ENCODE peak calls at places on chromosome 21, in four cellular contexts. P is tibial nerve, T is astrocyte, N is AG10803. A is an unnamed sample.

GRCh38 chr21:42336065-42336464 is 14.7 kb downstream of the TFF2 start:
- DNase-seq in N (no peak), P (no peak), T (no peak), A (peak; percentile 2)

GRCh38 chr21:8989883-8990325 is 1531.5 kb upstream of the TPTE start:
- DNase-seq in N (no peak), T (peak; percentile 57), P (no peak), A (no peak)

GRCh38 chr21:31265293-31265692 is 78.8 kb downstream of the TIAM1 start:
- DNase-seq in T (no peak), P (no peak), N (no peak), A (no peak)

GRCh38 chr21:46626536-46627302 is 8.8 kb upstream of the PRMT2 start:
- DNase-seq in N (no peak), P (no peak), T (no peak), A (no peak)

GRCh38 chr21:33230518-33231324 is 983 bp downstream of the IFNAR2 start:
- DNase-seq in P (no peak), T (peak; percentile 56), N (peak; percentile 61), A (peak; percentile 54)

GRCh38 chr21:26835027-26835713 is 10.0 kb downstream of the ADAMTS1 start:
- DNase-seq in P (no peak), N (peak; percentile 85), T (peak; percentile 77), A (peak; percentile 60)

GRCh38 chr21:42403611-42404231 is at the start of gene UBASH3A:
- DNase-seq in N (no peak), T (no peak), P (no peak), A (no peak)

GRCh38 chr21:32463889-32464300 is 51.4 kb downstream of the EVA1C start:
- DNase-seq in N (peak; percentile 81), P (no peak), T (peak; percentile 98), A (peak; percentile 93)

GRCh38 chr21:33443174-33443573 is 36.6 kb downstream of the TMEM50B start:
- DNase-seq in N (no peak), T (no peak), P (no peak), A (no peak)

GRCh38 chr21:42621166-42621827 is 32.1 kb upstream of the PDE9A start:
- DNase-seq in P (no peak), N (no peak), T (no peak), A (no peak)

GRCh38 chr21:18244721-18245486 is at the start of gene CHODL:
- DNase-seq in N (no peak), P (no peak), T (no peak), A (no peak)
- H3K4me3 ChIP-seq in N (no peak within 1 kb of the TSS), P (peak within 1 kb of the TSS; percentile 24), T (peak within 1 kb of the TSS; percentile 39), A (peak within 1 kb of the TSS; percentile 6)

GRCh38 chr21:28521932-28522826 is 470.5 kb downstream of the LTN1 start:
- DNase-seq in N (peak; percentile 75), T (no peak), P (no peak), A (peak; percentile 47)

GRCh38 chr21:28518620-28519019 is 474.1 kb downstream of the LTN1 start:
- DNase-seq in N (no peak), P (no peak), T (no peak), A (no peak)

GRCh38 chr21:28516011-28516410 is 476.7 kb downstream of the LTN1 start:
- DNase-seq in T (no peak), P (no peak), N (peak; percentile 66), A (no peak)

GRCh38 chr21:28513450-28513849 is 479.2 kb downstream of the LTN1 start:
- DNase-seq in T (peak; percentile 29), N (no peak), P (no peak), A (no peak)

DNA sequence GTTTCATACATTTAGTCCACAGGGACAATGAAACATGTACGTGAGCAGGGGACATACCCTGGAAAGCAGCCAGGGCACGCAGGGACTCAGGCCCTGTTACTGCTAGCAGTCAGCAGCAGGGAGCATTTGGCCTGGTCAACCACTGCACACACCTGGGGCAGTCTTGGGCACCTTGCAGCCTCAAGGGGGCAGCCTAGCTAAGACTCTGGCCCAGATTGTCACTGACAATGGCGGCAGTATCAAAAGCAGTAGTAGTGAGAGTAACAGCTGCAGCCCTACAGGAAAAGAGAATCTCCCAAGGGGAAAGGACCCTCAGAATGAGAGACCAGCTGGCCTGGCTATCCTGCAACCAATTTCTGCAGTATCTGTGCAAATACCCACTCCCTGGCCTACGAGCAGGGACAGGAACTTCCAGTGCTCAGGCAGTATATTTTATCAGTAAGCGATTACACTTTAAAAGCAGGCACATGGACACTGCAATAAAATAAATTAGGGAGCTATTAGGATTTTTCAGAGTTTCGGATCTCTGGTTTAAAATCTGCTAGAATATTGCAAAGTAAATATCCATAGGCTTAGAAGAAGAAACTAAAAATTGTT is 475.6 kb downstream of the LTN1 start:
- DNase-seq in P (peak; percentile 33), T (peak; percentile 26), N (no peak), A (peak; percentile 22)
- TF ChIP-seq CTCF in P (peak; percentile 47), T (peak; percentile 52), N (no peak), A (peak; percentile 89)

DNA sequence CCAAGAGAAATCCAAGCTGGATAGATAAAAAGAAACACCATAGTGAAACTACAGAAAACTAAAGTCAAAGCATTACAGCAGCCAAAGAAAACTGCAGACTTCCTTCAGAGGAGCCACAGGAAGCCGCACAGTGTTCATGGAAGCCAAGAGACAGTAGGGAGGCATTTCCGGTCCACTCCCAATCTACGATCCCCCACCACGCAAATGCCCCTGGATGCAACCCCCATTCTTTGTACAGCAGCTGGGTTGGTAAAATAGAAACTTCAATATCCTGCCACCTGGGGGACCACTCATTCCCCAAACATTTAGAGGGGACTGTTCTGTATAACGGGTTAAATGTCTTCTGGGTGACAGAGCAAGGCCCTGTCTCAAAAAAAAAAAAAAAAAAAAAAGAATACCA is 43.9 kb upstream of the TSPEAR start:
- DNase-seq in N (no peak), P (no peak), T (no peak), A (peak; percentile 50)
- H3K4me3 ChIP-seq in N (no peak overlapping the region), P (no peak overlapping the region), T (no peak overlapping the region), A (no peak overlapping the region)

DNA sequence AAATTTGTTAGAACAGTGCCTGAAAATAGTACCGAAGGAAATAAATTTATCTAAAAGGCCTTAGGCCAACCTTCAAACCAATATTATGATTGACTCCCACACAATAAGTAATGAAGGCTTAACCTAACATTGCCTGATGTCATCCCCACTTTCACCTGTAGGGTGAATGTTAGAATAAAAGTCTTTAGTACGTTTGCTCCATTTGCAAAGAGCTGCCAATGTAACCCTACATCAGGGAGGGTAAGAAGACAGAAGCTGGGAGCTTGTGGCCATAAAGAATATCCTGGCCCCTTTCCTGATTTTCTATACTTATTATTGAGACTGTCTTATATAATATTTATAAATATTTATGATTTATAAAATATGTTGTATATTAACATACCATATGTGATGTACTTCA is 661.8 kb upstream of the CXADR start:
- DNase-seq in P (no peak), N (no peak), T (no peak), A (no peak)
- TF ChIP-seq CTCF in P (no peak), N (no peak), T (no peak), A (no peak)

GRCh38 chr21:45290948-45291612 is 3.4 kb upstream of the POFUT2 start:
- DNase-seq in P (no peak), T (peak; percentile 71), N (peak; percentile 64), A (peak; percentile 53)

GRCh38 chr21:45293726-45294401 is 6.2 kb upstream of the POFUT2 start:
- DNase-seq in N (peak; percentile 13), T (no peak), P (no peak), A (no peak)

GRCh38 chr21:45291613-45292398 is 4.1 kb upstream of the POFUT2 start:
- DNase-seq in N (no peak), T (no peak), P (no peak), A (no peak)

GRCh38 chr21:45293214-45293725 is 5.6 kb upstream of the POFUT2 start:
- DNase-seq in N (peak; percentile 48), T (no peak), P (no peak), A (peak; percentile 49)

GRCh38 chr21:45292399-45293213 is 4.9 kb upstream of the POFUT2 start:
- DNase-seq in N (peak; percentile 81), P (peak; percentile 80), T (peak; percentile 57), A (peak; percentile 79)
- H3K4me3 ChIP-seq in N (no peak overlapping the region), P (no peak overlapping the region), T (no peak overlapping the region), A (no peak overlapping the region)

DNA sequence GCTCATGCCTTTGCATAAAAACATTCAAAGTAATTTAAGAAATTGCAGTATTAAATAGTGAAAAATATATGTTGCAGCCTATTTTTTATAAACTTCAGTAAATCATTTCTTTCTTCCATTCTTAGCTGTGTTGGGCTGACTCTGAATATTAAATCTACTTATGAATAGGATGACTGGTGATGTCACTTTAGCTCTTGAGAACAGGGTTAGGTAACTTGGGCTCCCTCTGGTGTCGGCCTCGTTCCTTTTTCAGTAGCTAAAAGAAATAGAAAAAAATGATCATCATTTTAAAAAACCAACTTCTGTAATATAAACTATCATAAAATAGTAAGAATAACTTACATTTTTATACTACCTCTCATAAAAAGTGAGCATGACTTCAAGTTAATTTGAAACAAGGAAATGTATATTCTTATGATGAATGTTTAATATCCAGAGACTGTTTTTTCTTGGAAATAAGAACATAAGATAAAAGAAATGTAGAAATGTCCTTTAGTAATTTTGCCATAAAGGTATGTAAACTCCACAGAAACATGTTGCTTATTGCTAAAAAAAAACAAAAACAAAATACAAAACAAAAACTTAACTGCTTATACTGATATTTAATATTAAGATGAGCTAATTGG is 26.8 kb upstream of the NCAM2 start:
- DNase-seq in P (peak; percentile 58), T (peak; percentile 39), N (peak; percentile 44), A (peak; percentile 57)
- TF ChIP-seq CTCF in P (peak; percentile 55), T (peak; percentile 54), N (peak; percentile 52), A (peak; percentile 75)

GRCh38 chr21:16070207-16070651 is 340.4 kb downstream of the USP25 start:
- DNase-seq in P (no peak), N (peak; percentile 59), T (peak; percentile 75), A (no peak)
- H3K4me3 ChIP-seq in P (peak overlapping the region; percentile 24), N (peak overlapping the region; percentile 61), T (peak overlapping the region; percentile 71), A (no peak overlapping the region)

DNA sequence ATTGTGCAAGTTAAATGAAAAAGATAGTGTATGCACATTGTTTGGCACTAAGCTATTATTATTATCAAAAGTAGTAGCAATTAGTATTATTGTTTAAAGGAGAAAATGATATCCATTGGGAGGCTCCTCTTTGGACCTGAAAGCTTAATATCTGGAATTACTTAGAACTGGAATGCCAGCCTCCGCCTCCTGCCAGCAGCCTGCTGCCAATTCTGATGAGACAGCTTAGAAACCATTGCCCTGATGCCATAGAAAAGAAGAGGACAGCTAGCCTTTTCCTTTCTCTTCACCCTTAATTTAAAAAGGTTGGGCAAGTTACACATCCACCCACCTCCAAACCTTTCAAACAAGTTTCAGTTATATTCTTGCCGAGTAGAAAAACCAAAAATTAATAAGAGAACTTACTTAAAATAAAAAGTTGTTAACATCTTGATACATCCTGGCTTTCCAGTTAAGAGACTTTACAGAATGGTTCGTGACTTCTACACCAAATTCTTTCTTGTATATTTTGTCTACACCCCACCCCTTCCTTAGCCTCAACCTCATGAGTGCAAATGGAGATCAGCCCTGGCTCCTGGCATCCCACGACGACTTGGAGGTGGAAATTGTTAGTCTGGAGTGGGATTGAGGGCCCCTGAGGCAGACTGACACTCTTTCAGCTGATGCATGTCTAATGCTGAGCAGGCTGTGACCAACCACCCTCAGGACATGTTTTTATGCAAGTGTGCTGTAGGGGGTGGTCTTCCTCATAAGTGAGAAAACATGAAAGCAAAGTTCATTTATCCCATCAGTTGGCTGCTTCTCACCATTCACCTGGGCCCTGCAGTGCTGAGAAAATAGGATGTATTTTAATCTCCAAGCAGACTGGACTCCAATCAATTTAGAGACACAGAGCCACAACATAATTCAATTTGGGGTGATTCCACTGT is 120.6 kb downstream of the KCNJ15 start:
- DNase-seq in N (peak; percentile 17), T (no peak), P (no peak), A (no peak)
- TF ChIP-seq CTCF in N (no peak), T (no peak), P (no peak), A (no peak)

GRCh38 chr21:36646011-36646410 is 52.9 kb upstream of the SIM2 start:
- DNase-seq in N (no peak), P (no peak), T (no peak), A (no peak)
- H3K4me3 ChIP-seq in N (no peak overlapping the region), P (no peak overlapping the region), T (no peak overlapping the region), A (no peak overlapping the region)

A was measured in brain microvascular endothelial cell.